ENCODE peak calls at places on chromosome 1, in four cellular contexts. S, L, Q and H are unnamed samples.

GRCh38 chr1:206555473-206555935 is 48.2 kb downstream of the RASSF5 start:
- DNase-seq in L (peak), S (no peak), Q (peak), H (no peak)

GRCh38 chr1:101060992-101061391 is 35.4 kb upstream of the DPH5 start:
- DNase-seq in L (no peak), Q (no peak), S (no peak), H (no peak)

GRCh38 chr1:161176468-161177111 is 717 bp downstream of the B4GALT3 start:
- DNase-seq in Q (no peak), L (no peak), S (no peak), H (no peak)

GRCh38 chr1:98661544-98662353 is at the start of gene SNX7:
- DNase-seq in L (peak), Q (peak), S (peak), H (peak)

GRCh38 chr1:213513006-213513405 is 462.0 kb downstream of the RPS6KC1 start:
- DNase-seq in S (no peak), L (no peak), Q (no peak), H (no peak)

GRCh38 chr1:29679316-29679715 is 443.0 kb downstream of the PTPRU start:
- DNase-seq in S (no peak), L (no peak), Q (no peak), H (peak)

GRCh38 chr1:45348966-45349677 is 8.9 kb upstream of the MUTYH start:
- DNase-seq in S (no peak), L (no peak), Q (no peak), H (no peak)

GRCh38 chr1:93056214-93056613 is 22.9 kb upstream of the MTF2 start:
- DNase-seq in S (no peak), Q (no peak), L (no peak), H (no peak)

GRCh38 chr1:906532-907420 is 16.9 kb upstream of the SAMD11 start:
- DNase-seq in L (peak), S (peak), Q (peak), H (peak)

GRCh38 chr1:175075572-175076568 is 8.2 kb downstream of the TNN start:
- DNase-seq in Q (no peak), L (no peak), S (no peak), H (no peak)

GRCh38 chr1:170692866-170693575 is 29.1 kb downstream of the PRRX1 start:
- DNase-seq in L (no peak), S (no peak), Q (no peak), H (no peak)

GRCh38 chr1:226776066-226776465 is 37.0 kb upstream of the ITPKB start:
- DNase-seq in Q (no peak), L (no peak), S (no peak), H (no peak)

GRCh38 chr1:2112280-2112701 is 62.1 kb downstream of the PRKCZ start:
- DNase-seq in L (no peak), S (no peak), Q (no peak), H (no peak)

GRCh38 chr1:40532844-40533424 is 1.5 kb downstream of the ZNF684 start:
- DNase-seq in S (no peak), L (no peak), Q (no peak), H (no peak)

GRCh38 chr1:4768553-4768952 is 114.1 kb downstream of the AJAP1 start:
- DNase-seq in S (no peak), Q (no peak), L (no peak), H (no peak)

GRCh38 chr1:81201779-81202178 is 599.0 kb upstream of the ADGRL2 start:
- DNase-seq in S (no peak), Q (no peak), L (no peak), H (no peak)

GRCh38 chr1:106620521-106620954 is 435.9 kb upstream of the PRMT6 start:
- DNase-seq in S (peak), L (no peak), Q (no peak), H (no peak)

GRCh38 chr1:98034505-98034904 is 113.7 kb upstream of the DPYD start:
- DNase-seq in Q (no peak), S (no peak), L (no peak), H (no peak)

GRCh38 chr1:168465942-168466702 is 77.7 kb downstream of the XCL2 start:
- DNase-seq in L (peak), Q (peak), S (peak), H (no peak)

GRCh38 chr1:1345384-1345783 is 3.8 kb downstream of the DVL1 start:
- DNase-seq in Q (no peak), L (no peak), S (no peak), H (no peak)

GRCh38 chr1:90717665-90718410 is 736 bp upstream of the BARHL2 start:
- DNase-seq in S (no peak), L (no peak), Q (no peak), H (no peak)

GRCh38 chr1:51518033-51518729 is 885 bp downstream of the EPS15 start:
- DNase-seq in Q (peak), S (peak), L (peak), H (peak)

GRCh38 chr1:42529724-42530161 is 66.7 kb downstream of the CCDC30 start:
- DNase-seq in Q (no peak), S (no peak), L (no peak), H (no peak)

GRCh38 chr1:40712997-40713396 is 21.5 kb downstream of the NFYC start:
- DNase-seq in S (no peak), L (peak), Q (no peak), H (no peak)

GRCh38 chr1:235941852-235942624 is 75.3 kb upstream of the LYST start:
- DNase-seq in S (no peak), L (no peak), Q (no peak), H (no peak)

GRCh38 chr1:190479537-190479936 is 1.9 kb upstream of the BRINP3 start:
- DNase-seq in Q (no peak), L (no peak), S (no peak), H (no peak)

GRCh38 chr1:88877382-88877825 is 14.0 kb downstream of the GTF2B start:
- DNase-seq in S (no peak), L (no peak), Q (no peak), H (no peak)

GRCh38 chr1:235513495-235514366 is 9.5 kb upstream of the B3GALNT2 start:
- DNase-seq in S (no peak), L (peak), Q (no peak), H (no peak)

GRCh38 chr1:7539772-7540175 is 231.3 kb upstream of the VAMP3 start:
- DNase-seq in Q (no peak), S (no peak), L (no peak), H (no peak)

GRCh38 chr1:18955116-18955441 is 1.4 kb downstream of the IFFO2 start:
- DNase-seq in Q (no peak), S (no peak), L (no peak), H (no peak)

GRCh38 chr1:18957532-18958295 is 1.2 kb upstream of the IFFO2 start:
- DNase-seq in Q (no peak), L (no peak), S (no peak), H (no peak)

GRCh38 chr1:18956189-18957135 is at the start of gene IFFO2:
- DNase-seq in S (peak), L (peak), Q (peak), H (peak)

GRCh38 chr1:18955442-18956188 is 861 bp downstream of the IFFO2 start:
- DNase-seq in L (no peak), Q (no peak), S (no peak), H (no peak)

GRCh38 chr1:18957136-18957521 is 653 bp upstream of the IFFO2 start:
- DNase-seq in Q (no peak), L (no peak), S (no peak), H (no peak)
- H3K27ac ChIP-seq in Q (peak), L (peak), S (peak), H (peak)

GRCh38 chr1:192751260-192751659 is 57.6 kb upstream of the RGS2 start:
- DNase-seq in Q (no peak), S (no peak), L (no peak), H (no peak)

GRCh38 chr1:192758492-192758891 is 50.3 kb upstream of the RGS2 start:
- DNase-seq in S (no peak), Q (no peak), L (no peak), H (no peak)

GRCh38 chr1:192759104-192759503 is 49.7 kb upstream of the RGS2 start:
- DNase-seq in L (no peak), Q (no peak), S (no peak), H (no peak)

GRCh38 chr1:192756847-192757246 is 52.0 kb upstream of the RGS2 start:
- DNase-seq in S (no peak), Q (no peak), L (no peak), H (no peak)

DNA sequence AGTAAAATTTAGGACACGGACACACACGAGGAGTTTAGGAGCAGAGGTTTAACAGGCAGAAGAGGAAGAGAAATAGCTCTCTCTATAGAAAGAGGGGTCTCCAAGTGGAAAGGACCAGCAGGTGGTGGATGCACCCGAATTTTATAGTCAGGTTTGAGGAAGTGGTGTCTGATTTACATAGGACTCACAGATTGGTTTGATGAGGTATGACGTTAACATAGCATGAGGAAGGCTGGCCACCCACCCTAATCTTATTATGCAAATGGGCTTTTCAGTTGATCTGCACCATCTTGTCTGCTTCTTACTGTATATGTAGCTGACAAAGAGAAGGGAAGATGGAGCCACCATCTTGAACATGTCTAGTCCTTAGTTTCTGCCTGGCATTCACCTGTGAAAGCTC is 52.5 kb upstream of the RGS2 start:
- DNase-seq in L (no peak), S (no peak), Q (no peak), H (no peak)
- H3K4me3 ChIP-seq in L (no peak), S (no peak), Q (no peak), H (no peak)

GRCh38 chr1:173205146-173206051 is 1.7 kb downstream of the TNFSF4 start:
- DNase-seq in Q (no peak), S (peak), L (no peak), H (no peak)

GRCh38 chr1:173206816-173207595 is at the start of gene TNFSF4:
- DNase-seq in Q (peak), L (no peak), S (no peak), H (no peak)

GRCh38 chr1:173201968-173202367 is 5.2 kb downstream of the TNFSF4 start:
- DNase-seq in S (no peak), L (no peak), Q (no peak), H (no peak)

GRCh38 chr1:173202430-173203145 is 4.5 kb downstream of the TNFSF4 start:
- DNase-seq in L (peak), Q (no peak), S (no peak), H (no peak)

GRCh38 chr1:173204693-173205092 is 2.4 kb downstream of the TNFSF4 start:
- DNase-seq in L (no peak), Q (no peak), S (no peak), H (no peak)
- TF ChIP-seq CTCF in L (no peak), Q (no peak), S (no peak), H (no peak)

GRCh38 chr1:172699111-172699510 is 40.2 kb downstream of the FASLG start:
- DNase-seq in L (no peak), Q (no peak), S (no peak), H (no peak)

GRCh38 chr1:172697463-172698100 is 38.7 kb downstream of the FASLG start:
- DNase-seq in S (no peak), L (no peak), Q (no peak), H (no peak)

GRCh38 chr1:172699695-172700094 is 40.8 kb downstream of the FASLG start:
- DNase-seq in L (peak), S (no peak), Q (no peak), H (no peak)

GRCh38 chr1:172704003-172704402 is 45.1 kb downstream of the FASLG start:
- DNase-seq in Q (no peak), S (no peak), L (no peak), H (no peak)

GRCh38 chr1:172698224-172698623 is 39.3 kb downstream of the FASLG start:
- DNase-seq in Q (no peak), L (no peak), S (no peak), H (no peak)
- H3K27ac ChIP-seq in Q (no peak), L (no peak), S (no peak), H (no peak)

DNA sequence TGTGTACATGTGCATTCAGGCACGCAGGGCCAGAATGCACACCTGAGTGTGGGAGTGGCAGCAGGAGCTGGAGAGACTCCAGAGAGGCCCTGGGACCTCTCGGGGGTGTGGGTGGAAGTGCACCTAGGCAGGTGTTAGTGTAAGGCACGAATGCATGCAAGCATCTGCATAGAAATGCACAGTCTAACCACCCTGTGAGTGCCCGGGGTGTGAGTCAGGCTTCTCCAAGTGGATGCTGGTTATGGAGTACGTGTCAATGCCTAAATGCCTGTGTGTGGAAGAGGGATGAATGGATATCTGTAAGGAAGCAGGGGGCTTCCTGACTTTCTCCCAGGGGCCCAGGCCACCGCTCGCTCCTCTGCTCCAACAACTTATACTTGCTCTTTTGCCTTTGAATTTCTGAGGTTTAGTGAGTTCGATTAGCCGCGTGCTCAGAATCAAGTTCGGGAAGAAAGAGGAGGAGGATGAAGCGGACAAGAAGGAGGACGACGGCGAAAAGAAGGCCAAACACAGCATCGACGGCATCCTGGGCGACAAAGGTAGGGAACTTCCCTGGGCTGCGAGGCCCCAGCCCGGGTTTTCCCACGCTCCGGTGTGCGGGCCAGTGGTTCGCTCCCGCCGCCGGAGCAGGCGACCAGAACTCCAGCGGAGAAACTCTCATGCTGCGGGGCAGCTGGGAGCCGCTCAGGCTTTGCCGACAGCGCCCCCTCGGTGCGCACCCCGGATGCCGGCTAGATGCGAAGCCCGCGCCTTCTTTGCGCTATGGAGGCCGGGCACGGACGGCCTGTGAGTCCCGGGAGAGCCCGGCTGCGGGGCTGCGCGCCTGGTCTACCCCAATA is 5.4 kb downstream of the PAX7 start:
- DNase-seq in S (no peak), L (no peak), Q (no peak), H (no peak)
- H3K4me3 ChIP-seq in S (no peak), L (no peak), Q (no peak), H (no peak)

GRCh38 chr1:202659541-202659940 is 50.7 kb downstream of the SYT2 start:
- DNase-seq in L (no peak), Q (no peak), S (no peak), H (no peak)

GRCh38 chr1:202658766-202659165 is 51.5 kb downstream of the SYT2 start:
- DNase-seq in S (no peak), L (no peak), Q (no peak), H (no peak)

GRCh38 chr1:202658251-202658650 is 52.0 kb downstream of the SYT2 start:
- DNase-seq in Q (no peak), L (no peak), S (no peak), H (no peak)

GRCh38 chr1:202656057-202656456 is 54.2 kb downstream of the SYT2 start:
- DNase-seq in L (no peak), Q (no peak), S (no peak), H (no peak)

DNA sequence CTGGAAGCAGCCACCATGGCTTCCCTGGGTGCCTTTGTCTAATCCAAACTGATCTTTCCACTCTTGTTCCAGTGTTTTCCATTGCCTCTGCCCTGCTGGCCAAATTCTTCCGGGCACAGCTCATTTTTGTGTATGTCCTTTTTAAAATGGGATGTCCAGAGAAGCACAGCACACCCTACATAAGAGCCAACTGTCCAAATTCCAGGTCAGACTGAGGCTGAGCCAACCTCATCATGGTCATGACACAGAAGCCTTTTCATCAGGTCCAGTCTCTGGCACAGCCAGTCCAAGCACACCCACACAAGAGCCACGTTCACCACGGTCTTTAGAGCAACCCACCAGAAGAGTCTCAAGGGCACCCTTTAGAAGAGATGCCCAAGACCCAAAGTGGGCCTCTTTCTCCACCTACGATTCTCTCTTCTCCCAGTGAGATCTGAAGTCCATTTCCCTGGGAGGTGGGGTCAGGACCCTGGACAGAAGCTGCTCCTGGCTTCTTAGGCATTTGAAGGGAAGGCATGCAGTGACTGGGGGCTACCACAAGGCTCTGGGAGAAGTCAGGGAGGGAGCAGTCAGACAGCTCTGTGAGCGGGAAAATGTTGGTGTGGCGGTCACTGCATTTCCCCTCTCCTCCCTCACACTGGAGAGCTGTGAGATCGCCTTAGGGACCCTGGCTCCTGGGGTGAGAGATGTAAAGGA is 53.2 kb downstream of the SYT2 start:
- DNase-seq in L (no peak), Q (no peak), S (no peak), H (no peak)
- TF ChIP-seq CTCF in L (no peak), Q (no peak), S (no peak), H (no peak)

DNA sequence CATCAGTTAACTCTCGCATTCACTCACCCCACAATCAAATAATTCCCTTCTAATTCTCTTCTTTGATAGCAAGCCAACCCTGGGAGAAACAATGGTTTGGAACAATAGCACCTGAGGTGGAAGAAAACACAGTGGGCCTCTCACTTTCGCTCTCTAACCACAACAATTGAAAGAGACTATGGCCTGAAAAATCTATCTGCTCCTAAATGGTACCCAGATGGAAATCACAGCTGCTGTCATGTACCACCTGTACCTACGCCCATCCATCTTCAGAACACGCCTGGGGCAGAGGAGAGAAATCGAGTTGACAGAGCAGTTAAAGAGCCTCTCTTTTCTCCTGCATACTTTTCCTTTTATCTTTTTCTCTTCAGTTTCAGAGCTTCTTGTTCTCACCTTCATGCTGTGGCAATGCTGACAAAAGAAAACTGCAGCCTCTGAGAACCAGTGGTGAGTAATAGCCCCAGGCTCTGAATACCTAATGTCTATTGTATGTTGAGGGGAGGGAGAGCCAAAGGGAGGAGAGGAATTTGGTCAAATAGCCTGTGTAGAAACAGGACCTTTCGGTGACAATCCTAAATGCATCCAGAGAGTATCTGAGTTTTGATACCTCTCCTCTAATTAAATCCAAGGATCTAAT is 57.8 kb downstream of the ZC3H11B start:
- DNase-seq in Q (no peak), S (no peak), L (no peak), H (no peak)
- H3K27ac ChIP-seq in Q (no peak), S (peak), L (peak), H (no peak)

DNA sequence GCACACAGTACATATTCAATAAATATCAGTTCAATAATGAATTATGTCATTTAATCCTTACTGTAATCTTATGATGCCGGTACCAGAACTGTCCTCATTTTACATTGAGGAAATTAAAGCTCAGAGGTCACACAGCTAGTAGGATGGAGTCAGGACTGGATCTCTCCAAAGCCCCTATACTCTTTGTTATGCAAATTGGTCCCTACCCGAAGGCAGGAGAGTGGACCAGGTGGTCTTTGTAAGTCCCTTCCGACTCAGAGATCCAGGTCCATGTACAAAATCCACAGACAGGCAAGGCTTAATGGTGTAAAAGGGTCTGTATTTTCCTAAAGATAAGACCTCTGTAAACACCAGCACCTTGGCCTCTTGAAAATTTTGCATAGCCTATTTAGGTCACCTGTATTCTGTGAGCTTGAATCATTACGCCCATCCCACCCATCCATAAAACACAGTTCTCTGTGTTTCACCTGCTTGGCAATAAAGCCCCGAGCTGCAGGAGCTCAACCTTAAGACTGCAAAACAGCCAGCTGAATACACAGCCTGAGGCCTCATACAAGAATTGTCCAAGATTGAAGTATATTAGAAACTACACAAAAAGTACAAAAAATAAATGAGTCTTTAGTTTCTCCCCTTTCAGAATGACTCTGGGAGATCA is 41.7 kb downstream of the PLXNA2 start:
- DNase-seq in L (no peak), Q (no peak), S (no peak), H (no peak)
- H3K4me3 ChIP-seq in L (no peak), Q (peak), S (no peak), H (peak)

GRCh38 chr1:37759451-37759850 is 5.5 kb downstream of the EPHA10 start:
- DNase-seq in S (no peak), L (no peak), Q (no peak), H (no peak)
- TF ChIP-seq CTCF in S (no peak), L (no peak), Q (no peak), H (no peak)